ENCODE peak calls at places on chromosomes 3 and 15, in nine cellular contexts. One of them, this sample, is unnamed.

GRCh38 chr3:5766848-5767247 is 579.3 kb downstream of the EDEM1 start:
- DNase-seq in central memory CD4-positive, alpha-beta T cell: no peak
- DNase-seq in NCI-H460: no peak
- DNase-seq in CD8-positive, alpha-beta T cell: no peak
- DNase-seq in mesenchymal stem cell: no peak
- DNase-seq in cerebellum: no peak
- DNase-seq in brain microvascular endothelial cell: no peak
- DNase-seq in NCI-H524: no peak
- DNase-seq in glutamatergic neuron: no peak
- DNase-seq in this sample: no peak

GRCh38 chr15:29921130-29921601 is 98.9 kb upstream of the TJP1 start:
- DNase-seq in central memory CD4-positive, alpha-beta T cell: no peak
- DNase-seq in NCI-H460: no peak
- DNase-seq in CD8-positive, alpha-beta T cell: no peak
- DNase-seq in mesenchymal stem cell: no peak
- DNase-seq in cerebellum: no peak
- DNase-seq in brain microvascular endothelial cell: no peak
- DNase-seq in NCI-H524: no peak
- DNase-seq in glutamatergic neuron: no peak
- DNase-seq in this sample: no peak

GRCh38 chr3:49013738-49014660 is 4.4 kb downstream of the DALRD3 start:
- DNase-seq in central memory CD4-positive, alpha-beta T cell: peak
- DNase-seq in NCI-H460: no peak
- DNase-seq in CD8-positive, alpha-beta T cell: no peak
- DNase-seq in mesenchymal stem cell: peak
- DNase-seq in cerebellum: no peak
- DNase-seq in brain microvascular endothelial cell: no peak
- DNase-seq in NCI-H524: no peak
- DNase-seq in glutamatergic neuron: peak
- DNase-seq in this sample: peak

GRCh38 chr3:124854027-124854426 is 33.1 kb downstream of the ITGB5 start:
- DNase-seq in central memory CD4-positive, alpha-beta T cell: no peak
- DNase-seq in NCI-H460: no peak
- DNase-seq in CD8-positive, alpha-beta T cell: no peak
- DNase-seq in mesenchymal stem cell: no peak
- DNase-seq in cerebellum: no peak
- DNase-seq in brain microvascular endothelial cell: no peak
- DNase-seq in NCI-H524: no peak
- DNase-seq in glutamatergic neuron: no peak
- DNase-seq in this sample: no peak

GRCh38 chr15:24856397-24857093 is 98.2 kb upstream of the SNRPN start:
- DNase-seq in central memory CD4-positive, alpha-beta T cell: no peak
- DNase-seq in NCI-H460: no peak
- DNase-seq in CD8-positive, alpha-beta T cell: no peak
- DNase-seq in mesenchymal stem cell: peak
- DNase-seq in cerebellum: no peak
- DNase-seq in brain microvascular endothelial cell: no peak
- DNase-seq in NCI-H524: no peak
- DNase-seq in glutamatergic neuron: peak
- DNase-seq in this sample: no peak

GRCh38 chr3:187072102-187072501 is 67.2 kb downstream of the RPL39L start:
- DNase-seq in central memory CD4-positive, alpha-beta T cell: no peak
- DNase-seq in NCI-H460: no peak
- DNase-seq in CD8-positive, alpha-beta T cell: no peak
- DNase-seq in mesenchymal stem cell: no peak
- DNase-seq in cerebellum: no peak
- DNase-seq in brain microvascular endothelial cell: no peak
- DNase-seq in NCI-H524: peak
- DNase-seq in glutamatergic neuron: no peak
- DNase-seq in this sample: no peak

GRCh38 chr3:71709908-71710511 is 15.2 kb downstream of the EIF4E3 start:
- DNase-seq in central memory CD4-positive, alpha-beta T cell: peak
- DNase-seq in NCI-H460: no peak
- DNase-seq in CD8-positive, alpha-beta T cell: no peak
- DNase-seq in mesenchymal stem cell: no peak
- DNase-seq in cerebellum: no peak
- DNase-seq in brain microvascular endothelial cell: no peak
- DNase-seq in NCI-H524: no peak
- DNase-seq in glutamatergic neuron: no peak
- DNase-seq in this sample: no peak

GRCh38 chr15:38558714-38559059 is 5.9 kb downstream of the RASGRP1 start:
- DNase-seq in central memory CD4-positive, alpha-beta T cell: no peak
- DNase-seq in NCI-H460: no peak
- DNase-seq in CD8-positive, alpha-beta T cell: no peak
- DNase-seq in mesenchymal stem cell: peak
- DNase-seq in cerebellum: no peak
- DNase-seq in brain microvascular endothelial cell: peak
- DNase-seq in NCI-H524: no peak
- DNase-seq in glutamatergic neuron: no peak
- DNase-seq in this sample: no peak

GRCh38 chr3:99544819-99545281 is 93.5 kb upstream of the COL8A1 start:
- DNase-seq in central memory CD4-positive, alpha-beta T cell: no peak
- DNase-seq in NCI-H460: no peak
- DNase-seq in CD8-positive, alpha-beta T cell: no peak
- DNase-seq in mesenchymal stem cell: peak
- DNase-seq in cerebellum: no peak
- DNase-seq in brain microvascular endothelial cell: peak
- DNase-seq in NCI-H524: no peak
- DNase-seq in glutamatergic neuron: no peak
- DNase-seq in this sample: no peak

GRCh38 chr15:88267720-88268119 is 11.2 kb upstream of the NTRK3 start:
- DNase-seq in central memory CD4-positive, alpha-beta T cell: no peak
- DNase-seq in NCI-H460: no peak
- DNase-seq in CD8-positive, alpha-beta T cell: no peak
- DNase-seq in mesenchymal stem cell: no peak
- DNase-seq in cerebellum: no peak
- DNase-seq in brain microvascular endothelial cell: no peak
- DNase-seq in NCI-H524: no peak
- DNase-seq in glutamatergic neuron: no peak
- DNase-seq in this sample: no peak

GRCh38 chr3:12545473-12545791 is at the start of gene MKRN2OS:
- DNase-seq in central memory CD4-positive, alpha-beta T cell: no peak
- DNase-seq in NCI-H460: no peak
- DNase-seq in CD8-positive, alpha-beta T cell: no peak
- DNase-seq in mesenchymal stem cell: peak
- DNase-seq in cerebellum: peak
- DNase-seq in brain microvascular endothelial cell: no peak
- DNase-seq in NCI-H524: no peak
- DNase-seq in glutamatergic neuron: no peak
- DNase-seq in this sample: no peak

GRCh38 chr3:185539934-185540333 is 12.5 kb downstream of the LIPH start:
- DNase-seq in central memory CD4-positive, alpha-beta T cell: no peak
- DNase-seq in NCI-H460: no peak
- DNase-seq in CD8-positive, alpha-beta T cell: no peak
- DNase-seq in mesenchymal stem cell: no peak
- DNase-seq in cerebellum: no peak
- DNase-seq in brain microvascular endothelial cell: no peak
- DNase-seq in NCI-H524: no peak
- DNase-seq in glutamatergic neuron: no peak
- DNase-seq in this sample: no peak

GRCh38 chr15:85606721-85607120 is 188.0 kb downstream of the KLHL25 start:
- DNase-seq in central memory CD4-positive, alpha-beta T cell: no peak
- DNase-seq in NCI-H460: no peak
- DNase-seq in CD8-positive, alpha-beta T cell: no peak
- DNase-seq in mesenchymal stem cell: no peak
- DNase-seq in cerebellum: no peak
- DNase-seq in brain microvascular endothelial cell: no peak
- DNase-seq in NCI-H524: no peak
- DNase-seq in glutamatergic neuron: no peak
- DNase-seq in this sample: no peak

GRCh38 chr15:75712668-75713337 is at the start of gene CSPG4:
- DNase-seq in central memory CD4-positive, alpha-beta T cell: no peak
- DNase-seq in NCI-H460: no peak
- DNase-seq in CD8-positive, alpha-beta T cell: no peak
- DNase-seq in mesenchymal stem cell: peak
- DNase-seq in cerebellum: no peak
- DNase-seq in brain microvascular endothelial cell: peak
- DNase-seq in NCI-H524: peak
- DNase-seq in glutamatergic neuron: peak
- DNase-seq in this sample: no peak

GRCh38 chr15:68145706-68146105 is 59.4 kb downstream of the CALML4 start:
- DNase-seq in central memory CD4-positive, alpha-beta T cell: no peak
- DNase-seq in NCI-H460: no peak
- DNase-seq in CD8-positive, alpha-beta T cell: no peak
- DNase-seq in mesenchymal stem cell: no peak
- DNase-seq in cerebellum: no peak
- DNase-seq in brain microvascular endothelial cell: no peak
- DNase-seq in NCI-H524: no peak
- DNase-seq in glutamatergic neuron: no peak
- DNase-seq in this sample: no peak

GRCh38 chr3:128279594-128279880 is 126.3 kb downstream of the EEFSEC start:
- DNase-seq in central memory CD4-positive, alpha-beta T cell: no peak
- DNase-seq in NCI-H460: no peak
- DNase-seq in CD8-positive, alpha-beta T cell: no peak
- DNase-seq in mesenchymal stem cell: no peak
- DNase-seq in cerebellum: no peak
- DNase-seq in brain microvascular endothelial cell: no peak
- DNase-seq in NCI-H524: no peak
- DNase-seq in glutamatergic neuron: no peak
- DNase-seq in this sample: no peak

GRCh38 chr3:126304291-126304690 is 52.9 kb downstream of the KLF15 start:
- DNase-seq in central memory CD4-positive, alpha-beta T cell: no peak
- DNase-seq in NCI-H460: no peak
- DNase-seq in CD8-positive, alpha-beta T cell: no peak
- DNase-seq in mesenchymal stem cell: no peak
- DNase-seq in cerebellum: no peak
- DNase-seq in brain microvascular endothelial cell: no peak
- DNase-seq in NCI-H524: no peak
- DNase-seq in glutamatergic neuron: no peak
- DNase-seq in this sample: no peak

GRCh38 chr15:70475921-70476320 is 287.4 kb downstream of the UACA start:
- DNase-seq in central memory CD4-positive, alpha-beta T cell: no peak
- DNase-seq in NCI-H460: no peak
- DNase-seq in CD8-positive, alpha-beta T cell: no peak
- DNase-seq in mesenchymal stem cell: no peak
- DNase-seq in cerebellum: no peak
- DNase-seq in brain microvascular endothelial cell: no peak
- DNase-seq in NCI-H524: no peak
- DNase-seq in glutamatergic neuron: no peak
- DNase-seq in this sample: no peak

GRCh38 chr3:157786618-157787017 is 283.4 kb upstream of the VEPH1 start:
- DNase-seq in central memory CD4-positive, alpha-beta T cell: no peak
- DNase-seq in NCI-H460: no peak
- DNase-seq in CD8-positive, alpha-beta T cell: no peak
- DNase-seq in mesenchymal stem cell: no peak
- DNase-seq in cerebellum: no peak
- DNase-seq in brain microvascular endothelial cell: no peak
- DNase-seq in NCI-H524: no peak
- DNase-seq in glutamatergic neuron: no peak
- DNase-seq in this sample: no peak

GRCh38 chr3:177201707-177202397 is 4.6 kb upstream of the TBL1XR1 start:
- DNase-seq in central memory CD4-positive, alpha-beta T cell: peak
- DNase-seq in NCI-H460: no peak
- DNase-seq in CD8-positive, alpha-beta T cell: peak
- DNase-seq in mesenchymal stem cell: peak
- DNase-seq in cerebellum: no peak
- DNase-seq in brain microvascular endothelial cell: peak
- DNase-seq in NCI-H524: no peak
- DNase-seq in glutamatergic neuron: no peak
- DNase-seq in this sample: no peak

GRCh38 chr3:126081618-126082333 is 2.1 kb downstream of the SLC41A3 start:
- DNase-seq in central memory CD4-positive, alpha-beta T cell: no peak
- DNase-seq in NCI-H460: no peak
- DNase-seq in CD8-positive, alpha-beta T cell: no peak
- DNase-seq in mesenchymal stem cell: peak
- DNase-seq in cerebellum: peak
- DNase-seq in brain microvascular endothelial cell: peak
- DNase-seq in NCI-H524: no peak
- DNase-seq in glutamatergic neuron: no peak
- DNase-seq in this sample: no peak

GRCh38 chr15:98649996-98650870 is 1.9 kb downstream of the IGF1R start:
- DNase-seq in central memory CD4-positive, alpha-beta T cell: peak
- DNase-seq in NCI-H460: no peak
- DNase-seq in CD8-positive, alpha-beta T cell: peak
- DNase-seq in mesenchymal stem cell: peak
- DNase-seq in cerebellum: peak
- DNase-seq in brain microvascular endothelial cell: no peak
- DNase-seq in NCI-H524: peak
- DNase-seq in glutamatergic neuron: peak
- DNase-seq in this sample: peak

GRCh38 chr15:55802600-55803376 is 59.8 kb upstream of the PRTG start:
- DNase-seq in central memory CD4-positive, alpha-beta T cell: no peak
- DNase-seq in NCI-H460: no peak
- DNase-seq in CD8-positive, alpha-beta T cell: no peak
- DNase-seq in mesenchymal stem cell: no peak
- DNase-seq in cerebellum: no peak
- DNase-seq in brain microvascular endothelial cell: no peak
- DNase-seq in NCI-H524: no peak
- DNase-seq in glutamatergic neuron: no peak
- DNase-seq in this sample: no peak

GRCh38 chr3:38500688-38501417 is 4.7 kb downstream of the EXOG start:
- DNase-seq in central memory CD4-positive, alpha-beta T cell: no peak
- DNase-seq in NCI-H460: no peak
- DNase-seq in CD8-positive, alpha-beta T cell: no peak
- DNase-seq in mesenchymal stem cell: no peak
- DNase-seq in cerebellum: no peak
- DNase-seq in brain microvascular endothelial cell: no peak
- DNase-seq in NCI-H524: no peak
- DNase-seq in glutamatergic neuron: no peak
- DNase-seq in this sample: no peak

GRCh38 chr3:194840661-194841514 is 155.2 kb downstream of the FAM43A start:
- DNase-seq in central memory CD4-positive, alpha-beta T cell: no peak
- DNase-seq in NCI-H460: peak
- DNase-seq in CD8-positive, alpha-beta T cell: no peak
- DNase-seq in mesenchymal stem cell: peak
- DNase-seq in cerebellum: no peak
- DNase-seq in brain microvascular endothelial cell: peak
- DNase-seq in NCI-H524: no peak
- DNase-seq in glutamatergic neuron: no peak
- DNase-seq in this sample: no peak

GRCh38 chr3:42014949-42015533 is 53.1 kb upstream of the ULK4 start:
- DNase-seq in central memory CD4-positive, alpha-beta T cell: no peak
- DNase-seq in NCI-H460: no peak
- DNase-seq in CD8-positive, alpha-beta T cell: no peak
- DNase-seq in mesenchymal stem cell: peak
- DNase-seq in cerebellum: peak
- DNase-seq in brain microvascular endothelial cell: no peak
- DNase-seq in NCI-H524: peak
- DNase-seq in glutamatergic neuron: peak
- DNase-seq in this sample: peak

GRCh38 chr3:15273214-15273613 is 59.2 kb downstream of the SH3BP5 start:
- DNase-seq in central memory CD4-positive, alpha-beta T cell: no peak
- DNase-seq in NCI-H460: no peak
- DNase-seq in CD8-positive, alpha-beta T cell: no peak
- DNase-seq in mesenchymal stem cell: no peak
- DNase-seq in cerebellum: no peak
- DNase-seq in brain microvascular endothelial cell: no peak
- DNase-seq in NCI-H524: no peak
- DNase-seq in glutamatergic neuron: no peak
- DNase-seq in this sample: no peak

GRCh38 chr3:172530101-172530561 is 6.9 kb upstream of the TNFSF10 start:
- DNase-seq in central memory CD4-positive, alpha-beta T cell: no peak
- DNase-seq in NCI-H460: no peak
- DNase-seq in CD8-positive, alpha-beta T cell: no peak
- DNase-seq in mesenchymal stem cell: no peak
- DNase-seq in cerebellum: no peak
- DNase-seq in brain microvascular endothelial cell: no peak
- DNase-seq in NCI-H524: no peak
- DNase-seq in glutamatergic neuron: no peak
- DNase-seq in this sample: no peak